ENCODE peak calls at places on chromosomes 2 and 18, in eight cellular contexts. L is right lobe of liver, S is GM13976, H is IMR-90, P is fibroblast of mammary gland, Y is GM20000, D is tibial nerve, U is colonic mucosa. O is an unnamed sample.

GRCh38 chr2:239204876-239205468 is 195.8 kb downstream of the HDAC4 start:
- DNase-seq in L (no peak), S (no peak), H (no peak), P (no peak), Y (no peak), D (no peak), U (no peak), O (no peak)

GRCh38 chr2:234954551-234954992 is 2.8 kb downstream of the SH3BP4 start:
- DNase-seq in L (peak), S (no peak), H (peak), P (peak), Y (no peak), D (no peak), U (no peak), O (no peak)

GRCh38 chr18:3008546-3008945 is 4.4 kb downstream of the LPIN2 start:
- DNase-seq in L (no peak), S (no peak), H (peak), P (peak), Y (no peak), D (no peak), U (no peak), O (no peak)

GRCh38 chr18:69622961-69623360 is 222.3 kb downstream of the DOK6 start:
- DNase-seq in L (no peak), S (no peak), H (no peak), P (no peak), Y (no peak), D (no peak), U (no peak), O (no peak)

GRCh38 chr2:96329416-96329815 is 4.3 kb downstream of the ITPRIPL1 start:
- DNase-seq in L (no peak), S (no peak), H (peak), P (peak), Y (no peak), D (no peak), U (no peak), O (no peak)

GRCh38 chr2:177165103-177165583 is 47.5 kb upstream of the HNRNPA3 start:
- DNase-seq in L (peak), S (no peak), H (peak), P (peak), Y (no peak), D (peak), U (peak), O (no peak)

GRCh38 chr18:45617284-45617683 is 2.0 kb downstream of the SLC14A2 start:
- DNase-seq in L (no peak), S (no peak), H (peak), P (peak), Y (no peak), D (peak), U (peak), O (no peak)

GRCh38 chr2:228023619-228024018 is 152.2 kb downstream of the DAW1 start:
- DNase-seq in L (no peak), S (no peak), H (no peak), P (peak), Y (no peak), D (no peak), U (no peak), O (no peak)

GRCh38 chr2:59680863-59681262 is 872.6 kb downstream of the BCL11A start:
- DNase-seq in L (no peak), S (no peak), H (no peak), P (no peak), Y (no peak), D (no peak), U (no peak), O (no peak)

GRCh38 chr2:28359222-28360065 is 33.2 kb upstream of the FOSL2 start:
- DNase-seq in L (peak), S (peak), H (peak), P (no peak), Y (peak), D (no peak), U (peak), O (peak)

GRCh38 chr2:70897203-70897976 is 38.3 kb upstream of the ATP6V1B1 start:
- DNase-seq in L (no peak), S (no peak), H (no peak), P (peak), Y (no peak), D (no peak), U (no peak), O (no peak)

GRCh38 chr18:1147616-1148184 is 243.0 kb downstream of the ADCYAP1 start:
- DNase-seq in L (no peak), S (no peak), H (no peak), P (no peak), Y (no peak), D (no peak), U (no peak), O (no peak)

GRCh38 chr2:196286821-196287220 is 115.4 kb upstream of the STK17B start:
- DNase-seq in L (no peak), S (no peak), H (no peak), P (no peak), Y (no peak), D (no peak), U (no peak), O (no peak)

GRCh38 chr2:188369365-188369764 is 77.7 kb downstream of the GULP1 start:
- DNase-seq in L (no peak), S (peak), H (peak), P (peak), Y (peak), D (peak), U (peak), O (no peak)

GRCh38 chr2:105573910-105574655 is 170.6 kb upstream of the NCK2 start:
- DNase-seq in L (no peak), S (no peak), H (no peak), P (no peak), Y (no peak), D (no peak), U (no peak), O (no peak)

GRCh38 chr18:59517446-59518171 is 158.5 kb upstream of the LMAN1 start:
- DNase-seq in L (no peak), S (no peak), H (peak), P (peak), Y (no peak), D (no peak), U (no peak), O (no peak)

GRCh38 chr2:186575302-186575701 is 14.6 kb upstream of the ITGAV start:
- DNase-seq in L (no peak), S (no peak), H (peak), P (peak), Y (no peak), D (peak), U (peak), O (no peak)

GRCh38 chr2:29782531-29782930 is 138.9 kb downstream of the ALK start:
- DNase-seq in L (no peak), S (no peak), H (no peak), P (no peak), Y (no peak), D (no peak), U (no peak), O (no peak)

GRCh38 chr2:220396287-220396686 is 768.9 kb downstream of the SLC4A3 start:
- DNase-seq in L (no peak), S (no peak), H (peak), P (peak), Y (no peak), D (no peak), U (no peak), O (no peak)

GRCh38 chr2:239609583-239610310 is 208.9 kb upstream of the HDAC4 start:
- DNase-seq in L (no peak), S (no peak), H (no peak), P (no peak), Y (no peak), D (no peak), U (peak), O (no peak)

GRCh38 chr2:12596771-12597170 is 120.0 kb upstream of the TRIB2 start:
- DNase-seq in L (no peak), S (no peak), H (no peak), P (no peak), Y (no peak), D (no peak), U (no peak), O (no peak)

GRCh38 chr2:194867328-194867727 is 789.7 kb upstream of the SLC39A10 start:
- DNase-seq in L (no peak), S (no peak), H (no peak), P (peak), Y (peak), D (no peak), U (no peak), O (no peak)

GRCh38 chr2:160418398-160418765 is 75.2 kb downstream of the RBMS1 start:
- DNase-seq in L (no peak), S (no peak), H (no peak), P (no peak), Y (no peak), D (no peak), U (no peak), O (no peak)

GRCh38 chr2:49490710-49491109 is 336.4 kb upstream of the FSHR start:
- DNase-seq in L (peak), S (peak), H (no peak), P (no peak), Y (peak), D (no peak), U (peak), O (no peak)
- TF ChIP-seq CTCF in L (peak), S (peak), H (no peak), P (peak), Y (peak), D (no peak), U (peak), O (no peak)

GRCh38 chr2:111689899-111690298 is 194.1 kb downstream of the ANAPC1 start:
- DNase-seq in L (no peak), S (no peak), H (no peak), P (no peak), Y (no peak), D (no peak), U (no peak), O (no peak)

GRCh38 chr2:111689174-111689573 is 194.8 kb downstream of the ANAPC1 start:
- DNase-seq in L (no peak), S (no peak), H (no peak), P (no peak), Y (no peak), D (no peak), U (no peak), O (no peak)

GRCh38 chr2:111686994-111687393 is 197.0 kb downstream of the ANAPC1 start:
- DNase-seq in L (no peak), S (no peak), H (no peak), P (no peak), Y (no peak), D (no peak), U (no peak), O (no peak)

GRCh38 chr2:111687911-111688310 is 196.1 kb downstream of the ANAPC1 start:
- DNase-seq in L (no peak), S (no peak), H (no peak), P (no peak), Y (no peak), D (no peak), U (no peak), O (no peak)

DNA sequence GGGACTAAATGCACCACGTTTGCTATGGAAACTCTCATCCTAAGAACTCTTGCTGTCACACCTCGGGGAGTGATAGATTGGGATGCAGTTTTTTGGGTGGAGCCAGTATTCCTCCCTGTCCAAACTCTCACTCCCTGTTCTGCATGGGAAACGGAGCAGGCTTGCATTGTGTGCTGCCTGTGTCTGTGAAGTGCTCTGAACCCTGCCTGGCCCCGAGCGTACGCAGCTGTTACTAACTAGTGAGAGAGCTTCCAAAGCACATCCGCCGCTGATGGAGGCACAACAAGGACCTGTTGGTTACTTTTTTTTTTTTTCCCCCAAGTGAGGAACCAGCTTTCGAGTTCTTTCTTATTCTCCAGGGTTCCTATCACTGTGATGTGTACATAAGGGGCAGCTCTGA is 195.5 kb downstream of the ANAPC1 start:
- DNase-seq in L (no peak), S (no peak), H (no peak), P (no peak), Y (no peak), D (no peak), U (no peak), O (no peak)
- TF ChIP-seq CTCF in L (no peak), S (no peak), H (no peak), P (no peak), Y (no peak), D (no peak), U (no peak), O (no peak)

GRCh38 chr2:43539991-43540860 is 55.6 kb downstream of the THADA start:
- DNase-seq in L (peak), S (no peak), H (peak), P (peak), Y (no peak), D (peak), U (peak), O (no peak)

GRCh38 chr2:43538034-43538670 is 57.7 kb downstream of the THADA start:
- DNase-seq in L (no peak), S (no peak), H (no peak), P (peak), Y (no peak), D (no peak), U (no peak), O (no peak)

GRCh38 chr2:43541165-43541564 is 54.7 kb downstream of the THADA start:
- DNase-seq in L (no peak), S (no peak), H (peak), P (peak), Y (no peak), D (no peak), U (no peak), O (no peak)

GRCh38 chr2:43539436-43539835 is 56.4 kb downstream of the THADA start:
- DNase-seq in L (no peak), S (no peak), H (no peak), P (peak), Y (no peak), D (no peak), U (no peak), O (no peak)

GRCh38 chr2:43542285-43542933 is 53.4 kb downstream of the THADA start:
- DNase-seq in L (no peak), S (peak), H (peak), P (peak), Y (peak), D (no peak), U (no peak), O (no peak)
- TF ChIP-seq CTCF in L (peak), S (no peak), H (peak), P (peak), Y (peak), D (peak), U (peak), O (peak)

GRCh38 chr2:168160897-168161296 is 86.5 kb downstream of the STK39 start:
- DNase-seq in L (no peak), S (peak), H (no peak), P (peak), Y (peak), D (no peak), U (no peak), O (no peak)
- TF ChIP-seq CTCF in L (no peak), S (no peak), H (peak), P (peak), Y (no peak), D (no peak), U (no peak), O (no peak)

O was measured in natural killer cell.